ENCODE peak calls at places on chromosomes 7 and 10, in ten cellular contexts. W is GM23338, G is psoas muscle, U is lower lobe of right lung, Q is heart right ventricle, L is AG10803, C is Panc1, J is OCI-LY7, A is cardiac muscle cell, K is astrocyte. H is an unnamed sample.

GRCh38 chr7:43501881-43502280 is 81.0 kb upstream of the STK17A start:
- DNase-seq in W (no peak), G (no peak), U (no peak), Q (no peak), L (peak), C (no peak), J (no peak), A (peak), K (peak), H (no peak)

GRCh38 chr10:114095676-114096331 is 52.1 kb downstream of the ADRB1 start:
- DNase-seq in W (no peak), G (no peak), U (no peak), Q (no peak), L (no peak), C (no peak), J (peak), A (no peak), K (peak), H (no peak)

GRCh38 chr7:47227762-47228177 is 354.1 kb downstream of the TNS3 start:
- DNase-seq in W (no peak), G (no peak), U (no peak), Q (peak), L (peak), C (no peak), J (no peak), A (peak), K (peak), H (no peak)

GRCh38 chr10:72285972-72286521 is 12.3 kb downstream of the DDIT4 start:
- DNase-seq in W (no peak), G (no peak), U (no peak), Q (no peak), L (no peak), C (no peak), J (no peak), A (no peak), K (no peak), H (no peak)

GRCh38 chr10:21724695-21725371 is 190.8 kb downstream of the MLLT10 start:
- DNase-seq in W (peak), G (peak), U (peak), Q (peak), L (peak), C (peak), J (peak), A (peak), K (peak), H (peak)

GRCh38 chr10:43857206-43857952 is 208.7 kb upstream of the ZNF32 start:
- DNase-seq in W (no peak), G (no peak), U (no peak), Q (no peak), L (peak), C (no peak), J (no peak), A (peak), K (peak), H (no peak)

GRCh38 chr7:36261019-36261754 is 108.1 kb downstream of the EEPD1 start:
- DNase-seq in W (no peak), G (no peak), U (no peak), Q (no peak), L (no peak), C (no peak), J (no peak), A (peak), K (peak), H (peak)

GRCh38 chr7:140684066-140684950 is 11.6 kb downstream of the ADCK2 start:
- DNase-seq in W (no peak), G (no peak), U (no peak), Q (no peak), L (no peak), C (no peak), J (no peak), A (no peak), K (no peak), H (no peak)

GRCh38 chr7:7639847-7640220 is 718 bp upstream of the UMAD1 start:
- DNase-seq in W (no peak), G (no peak), U (no peak), Q (no peak), L (peak), C (no peak), J (peak), A (peak), K (peak), H (no peak)

DNA sequence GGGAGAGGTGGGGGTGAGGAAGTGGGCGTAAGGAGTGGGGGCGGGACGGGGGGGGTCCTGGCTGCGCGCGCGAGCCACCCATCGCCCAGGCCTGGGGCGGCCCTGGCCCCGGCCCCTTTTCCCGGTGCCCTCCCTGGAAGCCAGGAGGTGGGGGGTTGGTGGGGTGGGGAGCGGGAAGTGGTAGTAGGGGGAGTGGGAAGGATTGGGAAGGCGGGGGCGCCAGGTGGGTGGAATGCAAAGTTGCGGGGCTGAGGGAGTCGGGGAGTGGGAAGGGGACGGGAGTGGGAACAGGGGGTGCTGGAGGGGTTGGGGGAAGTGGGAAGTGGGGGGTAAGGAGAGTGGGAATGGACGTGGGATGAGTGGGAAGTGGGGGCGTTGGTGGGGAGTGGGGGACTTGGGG is 369 bp upstream of the MMD2 start:
- DNase-seq in W (peak), G (no peak), U (no peak), Q (no peak), L (no peak), C (no peak), J (no peak), A (no peak), K (no peak), H (no peak)
- H3K4me3 ChIP-seq in W (peak), G (peak), U (no peak), Q (no peak), L (no peak), C (no peak), J (no peak), A (peak), K (no peak), H (no peak)

GRCh38 chr7:105802611-105803520 is 73.5 kb downstream of the ATXN7L1 start:
- DNase-seq in W (no peak), G (no peak), U (no peak), Q (no peak), L (no peak), C (no peak), J (no peak), A (no peak), K (no peak), H (no peak)
- TF ChIP-seq CTCF in W (no peak), G (no peak), U (no peak), Q (no peak), L (no peak), C (no peak), J (no peak), A (no peak), K (no peak), H (no peak)

DNA sequence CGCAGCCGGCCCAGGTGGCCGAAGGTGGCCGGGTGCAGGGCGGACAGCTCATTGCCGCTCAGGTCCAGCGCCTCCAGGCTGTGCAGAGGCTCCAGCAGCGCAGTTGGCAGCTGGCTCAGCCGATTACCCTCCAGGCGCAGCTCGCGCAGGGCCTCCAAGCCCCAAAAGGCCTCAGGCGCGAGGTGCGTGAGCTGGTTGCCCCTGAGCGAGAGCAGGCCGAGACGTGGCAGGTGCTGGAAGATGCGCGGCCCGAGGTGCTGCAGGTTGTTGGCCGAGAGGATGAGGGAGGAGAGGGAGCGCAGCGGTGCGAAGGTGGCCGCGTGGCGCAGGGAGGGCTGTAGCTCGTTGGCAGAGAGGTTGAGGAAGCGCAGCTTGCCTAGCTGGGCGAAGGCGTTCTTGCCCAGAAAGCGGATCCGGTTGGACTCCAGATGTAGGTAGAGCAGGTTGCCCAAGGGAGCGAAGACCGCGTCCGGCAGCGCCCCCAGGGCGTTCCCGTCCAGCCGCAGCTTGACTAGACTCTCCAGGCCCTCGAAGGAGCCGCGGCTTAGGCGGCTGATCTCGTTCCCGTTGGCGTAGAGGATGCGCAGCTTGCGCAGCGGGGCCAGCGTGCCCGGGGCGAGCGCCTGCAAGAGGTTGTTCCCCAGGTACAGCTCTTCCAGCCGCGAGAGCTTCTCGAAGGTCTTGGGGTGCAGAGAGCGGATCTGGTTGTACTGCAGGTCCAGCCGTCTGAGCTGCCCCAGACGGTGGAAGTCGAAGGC is 887 bp downstream of the TRIL start:
- DNase-seq in W (peak), G (peak), U (peak), Q (no peak), L (no peak), C (no peak), J (no peak), A (peak), K (no peak), H (no peak)
- H3K4me3 ChIP-seq in W (peak), G (peak), U (peak), Q (peak), L (peak), C (no peak), J (no peak), A (peak), K (peak), H (no peak)

DNA sequence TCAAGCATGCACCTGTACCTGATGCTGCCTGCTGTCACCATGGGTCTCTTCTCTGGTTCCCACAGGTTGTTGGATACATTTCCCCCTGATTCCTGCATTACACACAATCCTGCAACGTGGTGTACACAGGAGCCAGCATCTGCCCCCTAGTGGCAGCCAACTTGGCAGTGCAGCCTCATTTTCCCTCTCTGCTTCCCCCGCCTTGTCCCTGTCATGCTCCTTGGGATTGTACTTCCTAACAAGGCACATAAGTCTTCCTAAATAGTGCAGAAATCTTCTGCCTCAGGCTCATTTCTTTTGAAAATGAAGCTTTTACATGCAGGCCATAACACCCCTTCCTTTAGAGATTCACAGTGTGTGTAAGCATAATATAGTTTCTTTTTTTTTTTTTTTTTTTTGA is 387.5 kb downstream of the CCSER2 start:
- DNase-seq in W (peak), G (no peak), U (no peak), Q (no peak), L (no peak), C (peak), J (peak), A (peak), K (no peak), H (no peak)
- TF ChIP-seq CTCF in W (peak), G (no peak), U (peak), Q (no peak), L (no peak), C (peak), J (peak), A (peak), K (peak), H (peak)

H was measured in LNCaP clone FGC.